ENCODE peak calls at places on chromosomes 16 and 17, in six cellular contexts. One of them, this sample, is unnamed.

GRCh38 chr16:49833055-49833454 is 22.9 kb downstream of the ZNF423 start:
- DNase-seq in WTC11: no peak
- DNase-seq in adrenal gland: peak
- DNase-seq in mammary epithelial cell: no peak
- DNase-seq in GM12865: no peak
- DNase-seq in type B pancreatic cell: no peak
- DNase-seq in this sample: no peak

GRCh38 chr16:46974352-46974751 is 878 bp upstream of the DNAJA2 start:
- DNase-seq in WTC11: no peak
- DNase-seq in adrenal gland: no peak
- DNase-seq in mammary epithelial cell: no peak
- DNase-seq in GM12865: peak
- DNase-seq in type B pancreatic cell: no peak
- DNase-seq in this sample: no peak

GRCh38 chr17:32658470-32659418 is 172.0 kb downstream of the CDK5R1 start:
- DNase-seq in WTC11: no peak
- DNase-seq in adrenal gland: no peak
- DNase-seq in mammary epithelial cell: no peak
- DNase-seq in GM12865: no peak
- DNase-seq in type B pancreatic cell: no peak
- DNase-seq in this sample: no peak

GRCh38 chr17:48479014-48479402 is 49.0 kb upstream of the SKAP1 start:
- DNase-seq in WTC11: no peak
- DNase-seq in adrenal gland: no peak
- DNase-seq in mammary epithelial cell: no peak
- DNase-seq in GM12865: no peak
- DNase-seq in type B pancreatic cell: no peak
- DNase-seq in this sample: no peak

GRCh38 chr16:61374071-61374470 is 662.2 kb downstream of the CDH8 start:
- DNase-seq in WTC11: no peak
- DNase-seq in adrenal gland: no peak
- DNase-seq in mammary epithelial cell: no peak
- DNase-seq in GM12865: no peak
- DNase-seq in type B pancreatic cell: no peak
- DNase-seq in this sample: no peak

GRCh38 chr16:11177578-11178130 is 78.3 kb downstream of the SOCS1 start:
- DNase-seq in WTC11: no peak
- DNase-seq in adrenal gland: no peak
- DNase-seq in mammary epithelial cell: no peak
- DNase-seq in GM12865: no peak
- DNase-seq in type B pancreatic cell: no peak
- DNase-seq in this sample: no peak

GRCh38 chr17:76318586-76318985 is 10.5 kb upstream of the QRICH2 start:
- DNase-seq in WTC11: no peak
- DNase-seq in adrenal gland: no peak
- DNase-seq in mammary epithelial cell: no peak
- DNase-seq in GM12865: no peak
- DNase-seq in type B pancreatic cell: no peak
- DNase-seq in this sample: no peak

GRCh38 chr16:63981639-63982038 is 1140.2 kb downstream of the CDH11 start:
- DNase-seq in WTC11: no peak
- DNase-seq in adrenal gland: no peak
- DNase-seq in mammary epithelial cell: no peak
- DNase-seq in GM12865: no peak
- DNase-seq in type B pancreatic cell: no peak
- DNase-seq in this sample: no peak

GRCh38 chr17:35766903-35767510 is 6.3 kb downstream of the C17orf50 start:
- DNase-seq in WTC11: no peak
- DNase-seq in adrenal gland: peak
- DNase-seq in mammary epithelial cell: peak
- DNase-seq in GM12865: peak
- DNase-seq in type B pancreatic cell: no peak
- DNase-seq in this sample: no peak

GRCh38 chr16:380837-381787 is 666 bp downstream of the PGAP6 start:
- DNase-seq in WTC11: peak
- DNase-seq in adrenal gland: no peak
- DNase-seq in mammary epithelial cell: no peak
- DNase-seq in GM12865: peak
- DNase-seq in type B pancreatic cell: no peak
- DNase-seq in this sample: no peak

GRCh38 chr16:80129791-80130190 is 411.0 kb upstream of the DYNLRB2 start:
- DNase-seq in WTC11: no peak
- DNase-seq in adrenal gland: no peak
- DNase-seq in mammary epithelial cell: no peak
- DNase-seq in GM12865: no peak
- DNase-seq in type B pancreatic cell: no peak
- DNase-seq in this sample: no peak

GRCh38 chr16:68065716-68066305 is 19.4 kb upstream of the NFATC3 start:
- DNase-seq in WTC11: no peak
- DNase-seq in adrenal gland: no peak
- DNase-seq in mammary epithelial cell: no peak
- DNase-seq in GM12865: no peak
- DNase-seq in type B pancreatic cell: peak
- DNase-seq in this sample: no peak

GRCh38 chr16:48420437-48420836 is 35.2 kb upstream of the SIAH1 start:
- DNase-seq in WTC11: no peak
- DNase-seq in adrenal gland: no peak
- DNase-seq in mammary epithelial cell: peak
- DNase-seq in GM12865: peak
- DNase-seq in type B pancreatic cell: no peak
- DNase-seq in this sample: no peak

GRCh38 chr16:50462793-50463507 is 85.2 kb upstream of the NKD1 start:
- DNase-seq in WTC11: peak
- DNase-seq in adrenal gland: no peak
- DNase-seq in mammary epithelial cell: no peak
- DNase-seq in GM12865: no peak
- DNase-seq in type B pancreatic cell: no peak
- DNase-seq in this sample: no peak

GRCh38 chr16:55872130-55872529 is 3.0 kb downstream of the CES5A start:
- DNase-seq in WTC11: no peak
- DNase-seq in adrenal gland: no peak
- DNase-seq in mammary epithelial cell: no peak
- DNase-seq in GM12865: no peak
- DNase-seq in type B pancreatic cell: no peak
- DNase-seq in this sample: no peak

GRCh38 chr17:36816889-36817288 is 120.4 kb upstream of the LHX1 start:
- DNase-seq in WTC11: no peak
- DNase-seq in adrenal gland: no peak
- DNase-seq in mammary epithelial cell: no peak
- DNase-seq in GM12865: no peak
- DNase-seq in type B pancreatic cell: no peak
- DNase-seq in this sample: no peak

GRCh38 chr17:78568494-78569115 is 8.6 kb downstream of the DNAH17 start:
- DNase-seq in WTC11: no peak
- DNase-seq in adrenal gland: peak
- DNase-seq in mammary epithelial cell: peak
- DNase-seq in GM12865: no peak
- DNase-seq in type B pancreatic cell: no peak
- DNase-seq in this sample: no peak

GRCh38 chr16:68733570-68733969 is 3.5 kb upstream of the CDH1 start:
- DNase-seq in WTC11: no peak
- DNase-seq in adrenal gland: no peak
- DNase-seq in mammary epithelial cell: no peak
- DNase-seq in GM12865: no peak
- DNase-seq in type B pancreatic cell: no peak
- DNase-seq in this sample: no peak

GRCh38 chr17:79982986-79983385 is 52.7 kb downstream of the TBC1D16 start:
- DNase-seq in WTC11: peak
- DNase-seq in adrenal gland: no peak
- DNase-seq in mammary epithelial cell: no peak
- DNase-seq in GM12865: no peak
- DNase-seq in type B pancreatic cell: no peak
- DNase-seq in this sample: no peak

GRCh38 chr17:59785091-59785799 is 77.8 kb downstream of the VMP1 start:
- DNase-seq in WTC11: no peak
- DNase-seq in adrenal gland: no peak
- DNase-seq in mammary epithelial cell: no peak
- DNase-seq in GM12865: peak
- DNase-seq in type B pancreatic cell: no peak
- DNase-seq in this sample: no peak

GRCh38 chr17:3318336-3318735 is 20.2 kb upstream of the OR3A1 start:
- DNase-seq in WTC11: no peak
- DNase-seq in adrenal gland: no peak
- DNase-seq in mammary epithelial cell: no peak
- DNase-seq in GM12865: no peak
- DNase-seq in type B pancreatic cell: no peak
- DNase-seq in this sample: no peak

GRCh38 chr16:31484491-31485171 is 1.7 kb downstream of the SLC5A2 start:
- DNase-seq in WTC11: peak
- DNase-seq in adrenal gland: no peak
- DNase-seq in mammary epithelial cell: peak
- DNase-seq in GM12865: no peak
- DNase-seq in type B pancreatic cell: no peak
- DNase-seq in this sample: no peak

GRCh38 chr17:30961213-30962188 is 9.3 kb upstream of the RNF135 start:
- DNase-seq in WTC11: no peak
- DNase-seq in adrenal gland: no peak
- DNase-seq in mammary epithelial cell: no peak
- DNase-seq in GM12865: peak
- DNase-seq in type B pancreatic cell: no peak
- DNase-seq in this sample: no peak

GRCh38 chr17:59353106-59353854 is 21.8 kb downstream of the YPEL2 start:
- DNase-seq in WTC11: no peak
- DNase-seq in adrenal gland: no peak
- DNase-seq in mammary epithelial cell: no peak
- DNase-seq in GM12865: no peak
- DNase-seq in type B pancreatic cell: no peak
- DNase-seq in this sample: no peak

GRCh38 chr17:29179232-29180036 is 764 bp downstream of the MYO18A start:
- DNase-seq in WTC11: peak
- DNase-seq in adrenal gland: no peak
- DNase-seq in mammary epithelial cell: peak
- DNase-seq in GM12865: no peak
- DNase-seq in type B pancreatic cell: no peak
- DNase-seq in this sample: no peak

DNA sequence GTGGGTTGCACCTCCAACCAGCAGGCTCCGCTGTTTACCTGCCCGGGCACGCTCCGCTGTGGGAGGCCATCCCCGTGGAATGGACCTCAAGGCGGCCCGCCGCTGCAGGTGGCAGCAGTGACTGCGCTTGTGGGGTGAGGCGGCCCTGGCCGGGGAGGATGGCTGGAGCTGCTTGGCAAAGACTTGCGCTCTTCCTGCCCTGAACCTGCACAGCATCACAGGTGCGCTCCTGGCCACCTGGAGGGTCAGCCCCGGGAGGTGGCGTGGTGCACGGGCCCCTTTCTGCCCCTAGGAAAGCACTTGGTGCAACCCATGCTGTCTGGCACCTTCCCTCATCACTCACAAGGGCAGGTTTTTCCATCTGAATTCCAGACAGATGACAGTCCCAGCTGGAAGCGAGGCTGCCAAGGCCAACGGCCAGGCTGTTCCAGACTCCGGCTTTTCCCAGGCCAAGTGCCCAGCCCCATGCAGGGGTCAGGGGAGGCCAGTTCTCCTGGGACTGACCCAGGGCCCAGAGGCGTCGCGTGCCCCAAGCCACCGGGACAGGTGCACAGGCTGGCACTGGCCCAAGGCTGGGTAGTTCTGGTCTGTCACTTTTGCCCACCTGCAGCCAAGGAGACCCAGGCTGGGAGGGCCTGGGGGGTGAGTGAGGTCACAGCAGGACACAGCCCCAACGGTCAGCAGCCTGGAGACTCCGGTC is 13.3 kb downstream of the UTS2R start:
- DNase-seq in WTC11: no peak
- DNase-seq in adrenal gland: peak
- DNase-seq in mammary epithelial cell: peak
- DNase-seq in GM12865: no peak
- DNase-seq in type B pancreatic cell: no peak
- DNase-seq in this sample: no peak
- TF ChIP-seq CTCF in WTC11: no peak
- TF ChIP-seq CTCF in adrenal gland: peak
- TF ChIP-seq CTCF in mammary epithelial cell: peak
- TF ChIP-seq CTCF in GM12865: no peak
- TF ChIP-seq CTCF in type B pancreatic cell: no peak
- TF ChIP-seq CTCF in this sample: no peak

GRCh38 chr17:40115101-40115436 is 6.7 kb upstream of the MSL1 start:
- DNase-seq in WTC11: no peak
- DNase-seq in adrenal gland: no peak
- DNase-seq in mammary epithelial cell: no peak
- DNase-seq in GM12865: no peak
- DNase-seq in type B pancreatic cell: no peak
- DNase-seq in this sample: no peak
- TF ChIP-seq CTCF in WTC11: no peak
- TF ChIP-seq CTCF in adrenal gland: no peak
- TF ChIP-seq CTCF in mammary epithelial cell: no peak
- TF ChIP-seq CTCF in GM12865: no peak
- TF ChIP-seq CTCF in type B pancreatic cell: no peak
- TF ChIP-seq CTCF in this sample: no peak

GRCh38 chr16:2205967-2206313 is 686 bp downstream of the MLST8 start:
- DNase-seq in WTC11: no peak
- DNase-seq in adrenal gland: no peak
- DNase-seq in mammary epithelial cell: no peak
- DNase-seq in GM12865: no peak
- DNase-seq in type B pancreatic cell: no peak
- DNase-seq in this sample: no peak

GRCh38 chr16:2206780-2207433 is 1.7 kb downstream of the MLST8 start:
- DNase-seq in WTC11: no peak
- DNase-seq in adrenal gland: no peak
- DNase-seq in mammary epithelial cell: no peak
- DNase-seq in GM12865: no peak
- DNase-seq in type B pancreatic cell: no peak
- DNase-seq in this sample: no peak

GRCh38 chr16:2206420-2206779 is 1.1 kb downstream of the MLST8 start:
- DNase-seq in WTC11: no peak
- DNase-seq in adrenal gland: no peak
- DNase-seq in mammary epithelial cell: no peak
- DNase-seq in GM12865: no peak
- DNase-seq in type B pancreatic cell: no peak
- DNase-seq in this sample: no peak

GRCh38 chr16:2204727-2205103 is 539 bp upstream of the MLST8 start:
- DNase-seq in WTC11: no peak
- DNase-seq in adrenal gland: no peak
- DNase-seq in mammary epithelial cell: no peak
- DNase-seq in GM12865: no peak
- DNase-seq in type B pancreatic cell: no peak
- DNase-seq in this sample: no peak

GRCh38 chr16:2205104-2205966 is at the start of gene MLST8:
- DNase-seq in WTC11: peak
- DNase-seq in adrenal gland: peak
- DNase-seq in mammary epithelial cell: peak
- DNase-seq in GM12865: peak
- DNase-seq in type B pancreatic cell: peak
- DNase-seq in this sample: peak
- TF ChIP-seq CTCF in WTC11: no peak
- TF ChIP-seq CTCF in adrenal gland: peak
- TF ChIP-seq CTCF in mammary epithelial cell: peak
- TF ChIP-seq CTCF in GM12865: peak
- TF ChIP-seq CTCF in type B pancreatic cell: peak
- TF ChIP-seq CTCF in this sample: peak

DNA sequence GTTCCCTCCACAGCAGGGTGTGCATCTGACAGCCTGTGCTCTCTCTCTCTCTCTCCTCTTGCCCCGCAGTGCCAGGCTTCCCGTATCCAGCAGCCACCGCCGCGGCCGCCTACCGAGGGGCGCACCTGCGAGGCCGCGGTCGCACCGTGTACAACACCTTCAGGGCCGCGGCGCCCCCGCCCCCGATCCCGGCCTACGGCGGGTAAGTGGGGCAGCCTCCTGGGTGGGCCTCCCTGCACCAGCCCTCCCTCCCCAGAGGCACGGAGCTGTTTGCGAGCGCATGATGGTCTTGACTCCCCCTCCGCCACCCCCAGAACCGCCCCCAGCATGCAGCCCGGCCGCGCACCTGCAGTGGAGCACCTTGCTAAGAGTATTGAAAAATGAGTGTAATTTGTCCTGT is 321.1 kb downstream of the RBFOX1 start:
- DNase-seq in WTC11: no peak
- DNase-seq in adrenal gland: no peak
- DNase-seq in mammary epithelial cell: no peak
- DNase-seq in GM12865: no peak
- DNase-seq in type B pancreatic cell: no peak
- DNase-seq in this sample: no peak
- TF ChIP-seq CTCF in WTC11: no peak
- TF ChIP-seq CTCF in adrenal gland: no peak
- TF ChIP-seq CTCF in mammary epithelial cell: no peak
- TF ChIP-seq CTCF in GM12865: no peak
- TF ChIP-seq CTCF in type B pancreatic cell: no peak
- TF ChIP-seq CTCF in this sample: no peak